ENCODE peak calls at places on chromosomes 13 and 19, in six cellular contexts. D is GM04503; J is DMS53; Z is naive thymus-derived CD8-positive, alpha-beta T cell; N is NCI-H2029; E is lower lobe of right lung. T is an unnamed sample.

GRCh38 chr19:33005440-33005839 is 33.4 kb downstream of the FAAP24 start:
- DNase-seq in D (no peak), J (peak), Z (no peak), N (peak), E (no peak), T (no peak)

GRCh38 chr19:1172353-1173159 is 1.5 kb downstream of the SBNO2 start:
- DNase-seq in D (no peak), J (peak), Z (no peak), N (no peak), E (peak), T (peak)

GRCh38 chr13:51524846-51525566 is 59.3 kb upstream of the WDFY2 start:
- DNase-seq in D (no peak), J (no peak), Z (no peak), N (no peak), E (no peak), T (no peak)

GRCh38 chr13:108176685-108177274 is 38.6 kb downstream of the LIG4 start:
- DNase-seq in D (no peak), J (peak), Z (peak), N (no peak), E (peak), T (peak)

GRCh38 chr13:97142452-97142851 is 79.7 kb upstream of the MBNL2 start:
- DNase-seq in D (no peak), J (peak), Z (no peak), N (no peak), E (no peak), T (no peak)

GRCh38 chr19:2095338-2095938 is 688 bp downstream of the MOB3A start:
- DNase-seq in D (no peak), J (no peak), Z (peak), N (no peak), E (no peak), T (no peak)

GRCh38 chr13:74796126-74796643 is 662.0 kb upstream of the KLF12 start:
- DNase-seq in D (no peak), J (no peak), Z (no peak), N (no peak), E (no peak), T (no peak)

GRCh38 chr13:80921556-80921955 is 580.6 kb upstream of the SPRY2 start:
- DNase-seq in D (no peak), J (no peak), Z (no peak), N (no peak), E (no peak), T (no peak)

GRCh38 chr19:9789066-9789465 is 20.5 kb upstream of the ZNF846 start:
- DNase-seq in D (no peak), J (no peak), Z (no peak), N (no peak), E (no peak), T (no peak)

GRCh38 chr13:110680852-110681251 is 25.1 kb downstream of the CARS2 start:
- DNase-seq in D (no peak), J (peak), Z (no peak), N (no peak), E (no peak), T (no peak)

GRCh38 chr19:3481241-3482090 is 1.1 kb upstream of the SMIM24 start:
- DNase-seq in D (no peak), J (peak), Z (no peak), N (no peak), E (no peak), T (no peak)

GRCh38 chr13:74554581-74555290 is 420.5 kb upstream of the KLF12 start:
- DNase-seq in D (no peak), J (no peak), Z (no peak), N (no peak), E (no peak), T (no peak)

GRCh38 chr19:29587059-29587458 is 19.0 kb upstream of the POP4 start:
- DNase-seq in D (no peak), J (no peak), Z (no peak), N (no peak), E (no peak), T (no peak)

GRCh38 chr19:8688930-8689329 is 9.7 kb downstream of the ACTL9 start:
- DNase-seq in D (no peak), J (no peak), Z (no peak), N (no peak), E (no peak), T (no peak)

GRCh38 chr13:80251403-80251802 is 89.5 kb downstream of the SPRY2 start:
- DNase-seq in D (no peak), J (peak), Z (no peak), N (no peak), E (no peak), T (peak)

GRCh38 chr13:35882722-35883497 is 248.3 kb downstream of the DCLK1 start:
- DNase-seq in D (no peak), J (peak), Z (no peak), N (no peak), E (no peak), T (no peak)

GRCh38 chr13:38202730-38203129 is 146.9 kb upstream of the UFM1 start:
- DNase-seq in D (peak), J (no peak), Z (no peak), N (no peak), E (no peak), T (no peak)

GRCh38 chr19:14072535-14073231 is at the start of gene MISP3:
- DNase-seq in D (no peak), J (peak), Z (no peak), N (peak), E (peak), T (no peak)

GRCh38 chr13:31722684-31723083 is 16.6 kb upstream of the RXFP2 start:
- DNase-seq in D (no peak), J (no peak), Z (no peak), N (no peak), E (no peak), T (no peak)

GRCh38 chr19:13770013-13770635 is 4.1 kb upstream of the C19orf53 start:
- DNase-seq in D (no peak), J (no peak), Z (no peak), N (no peak), E (no peak), T (no peak)

GRCh38 chr13:107113387-107113786 is 545.5 kb upstream of the ARGLU1 start:
- DNase-seq in D (no peak), J (no peak), Z (no peak), N (no peak), E (no peak), T (no peak)

GRCh38 chr19:43618921-43619261 is 538 bp downstream of the ZNF428 start:
- DNase-seq in D (no peak), J (no peak), Z (peak), N (peak), E (no peak), T (peak)

GRCh38 chr13:54965881-54966280 is 1937.3 kb downstream of the OLFM4 start:
- DNase-seq in D (no peak), J (peak), Z (no peak), N (no peak), E (no peak), T (no peak)

GRCh38 chr13:67023088-67023893 is 206.8 kb downstream of the PCDH9 start:
- DNase-seq in D (no peak), J (peak), Z (no peak), N (peak), E (no peak), T (no peak)

GRCh38 chr19:44332145-44332544 is 24.3 kb downstream of the ZNF112 start:
- DNase-seq in D (no peak), J (no peak), Z (no peak), N (no peak), E (no peak), T (no peak)

GRCh38 chr19:9836021-9836420 is 903 bp downstream of the PIN1 start:
- DNase-seq in D (no peak), J (peak), Z (no peak), N (no peak), E (no peak), T (no peak)

GRCh38 chr19:48333467-48334384 is 8.4 kb downstream of the EMP3 start:
- DNase-seq in D (no peak), J (peak), Z (peak), N (peak), E (peak), T (peak)

GRCh38 chr19:18871543-18871942 is 24.4 kb downstream of the CERS1 start:
- DNase-seq in D (no peak), J (peak), Z (no peak), N (no peak), E (no peak), T (no peak)

GRCh38 chr19:19402656-19403372 is 2.7 kb upstream of the GATAD2A start:
- DNase-seq in D (no peak), J (no peak), Z (no peak), N (no peak), E (no peak), T (peak)

GRCh38 chr19:53959176-53959757 is 3.5 kb upstream of the CACNG8 start:
- DNase-seq in D (no peak), J (no peak), Z (no peak), N (no peak), E (no peak), T (no peak)

GRCh38 chr13:75685239-75685697 is 49.1 kb downstream of the LMO7 start:
- DNase-seq in D (peak), J (peak), Z (no peak), N (peak), E (no peak), T (no peak)

GRCh38 chr19:15180451-15181390 is 20.1 kb downstream of the NOTCH3 start:
- DNase-seq in D (no peak), J (peak), Z (no peak), N (peak), E (peak), T (no peak)

GRCh38 chr13:26624572-26624971 is 67.1 kb downstream of the WASF3 start:
- DNase-seq in D (no peak), J (no peak), Z (no peak), N (no peak), E (no peak), T (no peak)

GRCh38 chr13:97946951-97947588 is 6.4 kb upstream of the IPO5 start:
- DNase-seq in D (peak), J (no peak), Z (no peak), N (no peak), E (no peak), T (no peak)

GRCh38 chr19:48085077-48085476 is 25.5 kb downstream of the PLA2G4C start:
- DNase-seq in D (no peak), J (no peak), Z (no peak), N (no peak), E (no peak), T (no peak)